ENCODE peak calls at places on chromosomes 1 and 21, in five cellular contexts. E is brain microvascular endothelial cell, C is fibroblast of the aortic adventitia, G is RWPE1, Z is HFF-Myc. A is an unnamed sample.

GRCh38 chr1:228001738-228002535 is 4.9 kb upstream of the WNT3A start:
- DNase-seq in E (no peak), C (no peak), G (no peak), Z (no peak), A (no peak)

GRCh38 chr21:43206231-43207042 is 37.6 kb downstream of the CRYAA start:
- DNase-seq in E (no peak), C (no peak), G (no peak), Z (no peak), A (no peak)

GRCh38 chr1:29695809-29696208 is 459.5 kb downstream of the PTPRU start:
- DNase-seq in E (no peak), C (no peak), G (no peak), Z (no peak), A (no peak)

GRCh38 chr21:33325222-33326067 is 675 bp downstream of the IFNAR1 start:
- DNase-seq in E (peak; percentile 75), C (peak; percentile 70), G (peak; percentile 50), Z (peak; percentile 33), A (peak; percentile 58)

GRCh38 chr1:230746617-230747016 is 571 bp upstream of the CAPN9 start:
- DNase-seq in E (no peak), C (no peak), G (no peak), Z (no peak), A (no peak)

GRCh38 chr1:83860506-83861221 is 138.3 kb downstream of the TTLL7 start:
- DNase-seq in E (peak; percentile 48), C (no peak), G (peak; percentile 25), Z (no peak), A (peak; percentile 70)

GRCh38 chr1:111620412-111620971 is 903 bp downstream of the RAP1A start:
- DNase-seq in E (peak; percentile 2), C (peak; percentile 21), G (peak; percentile 18), Z (no peak), A (peak; percentile 21)

GRCh38 chr1:204207136-204207616 is 6.6 kb downstream of the GOLT1A start:
- DNase-seq in E (peak; percentile 21), C (peak; percentile 23), G (peak; percentile 91), Z (no peak), A (peak; percentile 76)

GRCh38 chr1:7343917-7344316 is 427.2 kb upstream of the VAMP3 start:
- DNase-seq in E (no peak), C (no peak), G (no peak), Z (no peak), A (no peak)

GRCh38 chr1:101262060-101262459 is 25.2 kb downstream of the S1PR1 start:
- DNase-seq in E (no peak), C (no peak), G (no peak), Z (no peak), A (no peak)

GRCh38 chr1:43383449-43383848 is 6.2 kb downstream of the MED8 start:
- DNase-seq in E (no peak), C (no peak), G (no peak), Z (no peak), A (no peak)

GRCh38 chr1:223224465-223224864 is 81.4 kb upstream of the TLR5 start:
- DNase-seq in E (no peak), C (no peak), G (no peak), Z (no peak), A (no peak)

GRCh38 chr1:196323869-196324268 is 284.4 kb downstream of the KCNT2 start:
- DNase-seq in E (no peak), C (no peak), G (no peak), Z (no peak), A (no peak)

GRCh38 chr21:39581414-39581813 is 31.3 kb upstream of the B3GALT5 start:
- DNase-seq in E (no peak), C (no peak), G (no peak), Z (no peak), A (no peak)

GRCh38 chr1:68384321-68384813 is 65.4 kb downstream of the RPE65 start:
- DNase-seq in E (peak; percentile 99), C (peak; percentile 98), G (peak; percentile 94), Z (peak; percentile 98), A (peak; percentile 98)

GRCh38 chr1:175783126-175783722 is 39.8 kb upstream of the TNR start:
- DNase-seq in E (no peak), C (no peak), G (no peak), Z (no peak), A (peak; percentile 42)

GRCh38 chr1:206895320-206895719 is 1.9 kb upstream of the IL24 start:
- DNase-seq in E (no peak), C (no peak), G (peak; percentile 96), Z (no peak), A (peak; percentile 99)

GRCh38 chr1:156816561-156817328 is at the start of gene SH2D2A:
- DNase-seq in E (peak; percentile 65), C (no peak), G (peak; percentile 54), Z (no peak), A (peak; percentile 81)

GRCh38 chr1:20700636-20701215 is 17.1 kb downstream of the KIF17 start:
- DNase-seq in E (no peak), C (no peak), G (no peak), Z (no peak), A (no peak)

GRCh38 chr1:20701446-20701845 is 16.4 kb downstream of the KIF17 start:
- DNase-seq in E (no peak), C (no peak), G (no peak), Z (no peak), A (no peak)

GRCh38 chr1:20701847-20702246 is 16.0 kb downstream of the KIF17 start:
- DNase-seq in E (no peak), C (no peak), G (no peak), Z (no peak), A (no peak)

GRCh38 chr1:20703124-20703756 is 14.6 kb downstream of the KIF17 start:
- DNase-seq in E (no peak), C (no peak), G (no peak), Z (no peak), A (no peak)

GRCh38 chr1:20702416-20702815 is 15.4 kb downstream of the KIF17 start:
- DNase-seq in E (no peak), C (peak; percentile 34), G (no peak), Z (no peak), A (peak; percentile 27)
- TF ChIP-seq CTCF in E (peak; percentile 72), C (peak; percentile 60), G (no peak), Z (peak; percentile 38), A (peak; percentile 29)

GRCh38 chr1:93607814-93608187 is 73.8 kb downstream of the BCAR3 start:
- DNase-seq in E (peak; percentile 56), C (no peak), G (no peak), Z (no peak), A (no peak)
- TF ChIP-seq CTCF in E (no peak), C (no peak), G (no peak), Z (no peak), A (no peak)

DNA sequence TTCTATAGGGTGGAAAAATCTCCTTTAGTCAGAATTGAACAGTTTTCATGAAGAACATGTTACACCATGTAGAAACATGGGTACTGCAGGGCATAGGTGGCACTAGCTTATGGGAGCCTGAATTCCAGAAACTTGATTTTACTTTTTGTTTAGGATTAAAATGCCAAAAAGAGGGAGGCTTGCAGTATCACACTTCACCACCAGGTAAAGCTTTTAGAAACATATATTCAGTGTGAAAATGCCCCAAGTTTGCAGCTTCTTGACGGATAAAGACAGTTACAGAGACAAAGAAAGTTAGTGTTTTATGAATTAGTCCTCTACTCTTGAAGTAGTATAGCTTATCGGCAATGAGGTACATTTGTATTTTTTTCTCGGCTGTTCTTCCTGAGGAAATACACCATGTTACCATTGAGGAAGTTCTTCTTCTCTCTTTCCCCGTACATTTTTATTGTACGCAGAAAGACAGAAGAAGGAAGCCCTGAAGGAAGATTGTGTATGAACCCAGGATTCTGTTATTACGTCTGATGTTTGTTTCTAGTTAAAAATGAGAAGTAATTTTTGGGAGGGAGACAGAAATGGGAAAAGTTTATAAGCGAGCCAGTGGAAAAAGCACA is 66.1 kb downstream of the PBX1 start:
- DNase-seq in E (no peak), C (no peak), G (no peak), Z (no peak), A (no peak)
- TF ChIP-seq CTCF in E (peak; percentile 50), C (peak; percentile 64), G (no peak), Z (peak; percentile 39), A (peak; percentile 50)

GRCh38 chr1:10101929-10102328 is 69.2 kb downstream of the UBE4B start:
- DNase-seq in E (no peak), C (no peak), G (no peak), Z (no peak), A (no peak)
- TF ChIP-seq CTCF in E (no peak), C (peak; percentile 16), G (no peak), Z (no peak), A (no peak)

DNA sequence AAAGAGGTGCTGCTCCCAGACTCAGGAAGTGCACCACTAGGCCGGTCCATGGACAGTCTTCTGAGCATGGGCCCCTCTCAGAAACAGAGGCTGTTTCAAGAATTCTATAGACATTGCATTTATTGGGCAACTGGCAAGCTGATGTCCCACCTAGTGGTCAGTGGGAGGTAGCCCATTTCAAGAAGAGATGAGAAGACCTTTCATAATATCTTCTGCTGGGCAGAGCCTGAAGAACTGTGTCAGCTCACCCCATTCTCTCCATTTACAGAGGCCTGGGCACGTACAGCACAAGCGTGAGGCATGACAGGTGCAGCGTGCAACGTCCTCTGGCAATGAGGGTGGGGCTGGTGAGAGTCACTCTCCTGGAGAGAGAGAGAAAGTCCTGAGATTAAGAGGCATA is 216.0 kb downstream of the DYRK1A start:
- DNase-seq in E (peak; percentile 61), C (peak; percentile 77), G (peak; percentile 34), Z (peak; percentile 33), A (peak; percentile 68)
- TF ChIP-seq CTCF in E (peak; percentile 90), C (peak; percentile 82), G (peak; percentile 43), Z (peak; percentile 76), A (peak; percentile 38)